ENCODE peak calls at places on chromosomes 3 and 15, in seven cellular contexts. One of them, this sample, is unnamed.
A peak's percentile ranks its signal among the peaks of the same experiment; 100 is the strongest.

GRCh38 chr3:171494457-171495109 is 34.4 kb upstream of the TNIK start:
- DNase-seq in mammary epithelial cell: no peak
- DNase-seq in small intestine: peak; percentile 52
- DNase-seq in upper lobe of right lung: no peak
- DNase-seq in stomach: no peak
- DNase-seq in IMR-90: no peak
- DNase-seq in Peyer's patch: no peak
- DNase-seq in this sample: no peak

GRCh38 chr3:140203510-140203909 is 268.5 kb downstream of the CLSTN2 start:
- DNase-seq in mammary epithelial cell: no peak
- DNase-seq in small intestine: no peak
- DNase-seq in upper lobe of right lung: no peak
- DNase-seq in stomach: no peak
- DNase-seq in IMR-90: no peak
- DNase-seq in Peyer's patch: no peak
- DNase-seq in this sample: no peak

GRCh38 chr3:160812304-160812703 is 56.3 kb downstream of the PPM1L start:
- DNase-seq in mammary epithelial cell: no peak
- DNase-seq in small intestine: no peak
- DNase-seq in upper lobe of right lung: no peak
- DNase-seq in stomach: no peak
- DNase-seq in IMR-90: no peak
- DNase-seq in Peyer's patch: no peak
- DNase-seq in this sample: no peak

GRCh38 chr15:78055923-78056713 is 21.4 kb downstream of the TBC1D2B start:
- DNase-seq in mammary epithelial cell: peak; percentile 30
- DNase-seq in small intestine: peak; percentile 82
- DNase-seq in upper lobe of right lung: no peak
- DNase-seq in stomach: no peak
- DNase-seq in IMR-90: no peak
- DNase-seq in Peyer's patch: peak; percentile 74
- DNase-seq in this sample: no peak

GRCh38 chr15:36479200-36479896 is 100.1 kb upstream of the CDIN1 start:
- DNase-seq in mammary epithelial cell: no peak
- DNase-seq in small intestine: no peak
- DNase-seq in upper lobe of right lung: no peak
- DNase-seq in stomach: no peak
- DNase-seq in IMR-90: peak; percentile 65
- DNase-seq in Peyer's patch: no peak
- DNase-seq in this sample: no peak

GRCh38 chr15:58457466-58457965 is 25.7 kb downstream of the LIPC start:
- DNase-seq in mammary epithelial cell: peak; percentile 94
- DNase-seq in small intestine: no peak
- DNase-seq in upper lobe of right lung: no peak
- DNase-seq in stomach: no peak
- DNase-seq in IMR-90: peak; percentile 97
- DNase-seq in Peyer's patch: no peak
- DNase-seq in this sample: no peak

GRCh38 chr15:39118510-39118909 is 462.4 kb upstream of the THBS1 start:
- DNase-seq in mammary epithelial cell: peak; percentile 85
- DNase-seq in small intestine: no peak
- DNase-seq in upper lobe of right lung: no peak
- DNase-seq in stomach: no peak
- DNase-seq in IMR-90: peak; percentile 80
- DNase-seq in Peyer's patch: no peak
- DNase-seq in this sample: no peak

GRCh38 chr3:43960448-43960840 is 269.7 kb downstream of the ABHD5 start:
- DNase-seq in mammary epithelial cell: no peak
- DNase-seq in small intestine: peak; percentile 30
- DNase-seq in upper lobe of right lung: no peak
- DNase-seq in stomach: no peak
- DNase-seq in IMR-90: no peak
- DNase-seq in Peyer's patch: no peak
- DNase-seq in this sample: no peak

GRCh38 chr15:66763186-66764066 is 61.4 kb downstream of the SMAD6 start:
- DNase-seq in mammary epithelial cell: no peak
- DNase-seq in small intestine: peak; percentile 52
- DNase-seq in upper lobe of right lung: peak; percentile 96
- DNase-seq in stomach: peak; percentile 98
- DNase-seq in IMR-90: no peak
- DNase-seq in Peyer's patch: peak; percentile 80
- DNase-seq in this sample: no peak

GRCh38 chr15:39193611-39194010 is 387.3 kb upstream of the THBS1 start:
- DNase-seq in mammary epithelial cell: no peak
- DNase-seq in small intestine: no peak
- DNase-seq in upper lobe of right lung: no peak
- DNase-seq in stomach: no peak
- DNase-seq in IMR-90: no peak
- DNase-seq in Peyer's patch: no peak
- DNase-seq in this sample: no peak

GRCh38 chr3:113783463-113783862 is 36.6 kb downstream of the ATP6V1A start:
- DNase-seq in mammary epithelial cell: peak; percentile 68
- DNase-seq in small intestine: no peak
- DNase-seq in upper lobe of right lung: no peak
- DNase-seq in stomach: no peak
- DNase-seq in IMR-90: peak; percentile 98
- DNase-seq in Peyer's patch: no peak
- DNase-seq in this sample: no peak

GRCh38 chr15:38888701-38889154 is 324.1 kb upstream of the RASGRP1 start:
- DNase-seq in mammary epithelial cell: no peak
- DNase-seq in small intestine: no peak
- DNase-seq in upper lobe of right lung: no peak
- DNase-seq in stomach: no peak
- DNase-seq in IMR-90: no peak
- DNase-seq in Peyer's patch: no peak
- DNase-seq in this sample: no peak

GRCh38 chr15:39156166-39156565 is 424.7 kb upstream of the THBS1 start:
- DNase-seq in mammary epithelial cell: no peak
- DNase-seq in small intestine: no peak
- DNase-seq in upper lobe of right lung: no peak
- DNase-seq in stomach: no peak
- DNase-seq in IMR-90: no peak
- DNase-seq in Peyer's patch: no peak
- DNase-seq in this sample: no peak

GRCh38 chr3:146967786-146968185 is 362.6 kb upstream of the PLSCR5 start:
- DNase-seq in mammary epithelial cell: no peak
- DNase-seq in small intestine: no peak
- DNase-seq in upper lobe of right lung: no peak
- DNase-seq in stomach: no peak
- DNase-seq in IMR-90: no peak
- DNase-seq in Peyer's patch: no peak
- DNase-seq in this sample: no peak

GRCh38 chr15:63990449-63990848 is 55.8 kb downstream of the DAPK2 start:
- DNase-seq in mammary epithelial cell: no peak
- DNase-seq in small intestine: no peak
- DNase-seq in upper lobe of right lung: no peak
- DNase-seq in stomach: no peak
- DNase-seq in IMR-90: no peak
- DNase-seq in Peyer's patch: no peak
- DNase-seq in this sample: no peak

GRCh38 chr3:2540115-2540514 is 441.4 kb downstream of the CNTN4 start:
- DNase-seq in mammary epithelial cell: no peak
- DNase-seq in small intestine: no peak
- DNase-seq in upper lobe of right lung: no peak
- DNase-seq in stomach: no peak
- DNase-seq in IMR-90: no peak
- DNase-seq in Peyer's patch: no peak
- DNase-seq in this sample: no peak

GRCh38 chr15:64749167-64749566 is 26.2 kb downstream of the RBPMS2 start:
- DNase-seq in mammary epithelial cell: peak; percentile 48
- DNase-seq in small intestine: peak; percentile 25
- DNase-seq in upper lobe of right lung: no peak
- DNase-seq in stomach: no peak
- DNase-seq in IMR-90: peak; percentile 86
- DNase-seq in Peyer's patch: no peak
- DNase-seq in this sample: no peak

GRCh38 chr15:99181544-99181943 is 67.8 kb downstream of the TTC23 start:
- DNase-seq in mammary epithelial cell: no peak
- DNase-seq in small intestine: no peak
- DNase-seq in upper lobe of right lung: no peak
- DNase-seq in stomach: no peak
- DNase-seq in IMR-90: no peak
- DNase-seq in Peyer's patch: no peak
- DNase-seq in this sample: peak; percentile 2

GRCh38 chr15:63877713-63878271 is 44.0 kb upstream of the HERC1 start:
- DNase-seq in mammary epithelial cell: peak; percentile 30
- DNase-seq in small intestine: no peak
- DNase-seq in upper lobe of right lung: no peak
- DNase-seq in stomach: no peak
- DNase-seq in IMR-90: no peak
- DNase-seq in Peyer's patch: no peak
- DNase-seq in this sample: no peak

GRCh38 chr3:181300033-181300432 is 310.5 kb upstream of the DNAJC19 start:
- DNase-seq in mammary epithelial cell: no peak
- DNase-seq in small intestine: no peak
- DNase-seq in upper lobe of right lung: no peak
- DNase-seq in stomach: no peak
- DNase-seq in IMR-90: no peak
- DNase-seq in Peyer's patch: no peak
- DNase-seq in this sample: no peak

GRCh38 chr3:195893121-195893449 is 15.3 kb downstream of the TNK2 start:
- DNase-seq in mammary epithelial cell: no peak
- DNase-seq in small intestine: no peak
- DNase-seq in upper lobe of right lung: no peak
- DNase-seq in stomach: no peak
- DNase-seq in IMR-90: no peak
- DNase-seq in Peyer's patch: no peak
- DNase-seq in this sample: no peak
- H3K4me1 ChIP-seq in mammary epithelial cell: peaks cover 48% of the 10 kb centered on the region
- H3K4me1 ChIP-seq in small intestine: no peaks in the 10 kb centered on the region
- H3K4me1 ChIP-seq in upper lobe of right lung: peaks cover 49% of the 10 kb centered on the region
- H3K4me1 ChIP-seq in stomach: peaks cover 81% of the 10 kb centered on the region
- H3K4me1 ChIP-seq in IMR-90: peaks cover 30% of the 10 kb centered on the region
- H3K4me1 ChIP-seq in Peyer's patch: peaks cover 47% of the 10 kb centered on the region
- H3K4me1 ChIP-seq in this sample: peaks cover 12% of the 10 kb centered on the region

DNA sequence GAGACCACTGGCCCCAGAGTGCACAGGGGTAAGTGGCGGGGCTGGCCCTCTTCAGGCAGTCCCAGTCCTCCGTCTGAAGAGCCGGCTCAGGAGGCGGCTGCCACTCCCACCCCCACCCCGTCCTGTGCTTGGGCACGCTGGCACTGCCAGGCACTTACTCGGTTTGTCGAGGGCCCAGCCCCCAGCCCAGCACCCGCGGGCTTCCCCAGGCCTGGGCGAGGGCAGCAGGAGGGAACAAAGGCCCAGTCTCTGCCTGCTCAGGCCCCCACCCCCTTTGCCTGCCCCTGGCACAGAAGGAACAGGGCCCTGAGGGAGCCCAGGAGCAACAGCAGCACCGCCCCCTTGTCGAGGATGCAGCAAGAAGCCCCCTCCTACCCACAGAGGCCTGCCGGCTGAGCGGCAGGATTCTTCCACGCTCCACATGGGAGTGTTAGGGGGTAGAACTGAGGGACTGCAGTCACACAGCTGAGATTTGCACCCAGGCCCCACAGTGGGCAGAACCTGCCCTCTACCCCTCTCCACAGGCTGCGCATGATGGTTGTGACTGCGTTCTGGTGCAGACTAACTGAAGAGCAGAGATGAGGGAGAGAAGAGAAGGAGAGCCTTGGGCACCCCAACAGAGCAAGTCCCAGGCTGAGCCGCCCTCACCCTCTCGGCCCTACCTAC is 8.9 kb downstream of the DUSP7 start:
- DNase-seq in mammary epithelial cell: peak; percentile 91
- DNase-seq in small intestine: no peak
- DNase-seq in upper lobe of right lung: peak; percentile 78
- DNase-seq in stomach: peak; percentile 80
- DNase-seq in IMR-90: no peak
- DNase-seq in Peyer's patch: no peak
- DNase-seq in this sample: no peak
- H3K4me1 ChIP-seq in mammary epithelial cell: peaks cover 71% of the 10 kb centered on the region
- H3K4me1 ChIP-seq in small intestine: no peaks in the 10 kb centered on the region
- H3K4me1 ChIP-seq in upper lobe of right lung: peaks cover 60% of the 10 kb centered on the region
- H3K4me1 ChIP-seq in stomach: peaks cover 65% of the 10 kb centered on the region
- H3K4me1 ChIP-seq in IMR-90: peaks cover 41% of the 10 kb centered on the region
- H3K4me1 ChIP-seq in Peyer's patch: peaks cover 15% of the 10 kb centered on the region
- H3K4me1 ChIP-seq in this sample: no peaks in the 10 kb centered on the region

GRCh38 chr3:99805160-99805559 is 12.5 kb upstream of the CMSS1 start:
- DNase-seq in mammary epithelial cell: no peak
- DNase-seq in small intestine: no peak
- DNase-seq in upper lobe of right lung: no peak
- DNase-seq in stomach: no peak
- DNase-seq in IMR-90: no peak
- DNase-seq in Peyer's patch: no peak
- DNase-seq in this sample: no peak

GRCh38 chr3:99810403-99810802 is 7.3 kb upstream of the CMSS1 start:
- DNase-seq in mammary epithelial cell: no peak
- DNase-seq in small intestine: no peak
- DNase-seq in upper lobe of right lung: no peak
- DNase-seq in stomach: no peak
- DNase-seq in IMR-90: no peak
- DNase-seq in Peyer's patch: no peak
- DNase-seq in this sample: no peak

GRCh38 chr3:99808163-99808794 is 9.4 kb upstream of the CMSS1 start:
- DNase-seq in mammary epithelial cell: peak; percentile 59
- DNase-seq in small intestine: peak; percentile 55
- DNase-seq in upper lobe of right lung: no peak
- DNase-seq in stomach: peak; percentile 56
- DNase-seq in IMR-90: peak; percentile 84
- DNase-seq in Peyer's patch: no peak
- DNase-seq in this sample: peak; percentile 54

GRCh38 chr3:99809565-99809964 is 8.1 kb upstream of the CMSS1 start:
- DNase-seq in mammary epithelial cell: no peak
- DNase-seq in small intestine: no peak
- DNase-seq in upper lobe of right lung: no peak
- DNase-seq in stomach: no peak
- DNase-seq in IMR-90: no peak
- DNase-seq in Peyer's patch: no peak
- DNase-seq in this sample: no peak
- H3K4me1 ChIP-seq in mammary epithelial cell: no peaks in the 10 kb centered on the region
- H3K4me1 ChIP-seq in small intestine: no peaks in the 10 kb centered on the region
- H3K4me1 ChIP-seq in upper lobe of right lung: no peaks in the 10 kb centered on the region
- H3K4me1 ChIP-seq in stomach: no peaks in the 10 kb centered on the region
- H3K4me1 ChIP-seq in IMR-90: no peaks in the 10 kb centered on the region
- H3K4me1 ChIP-seq in Peyer's patch: no peaks in the 10 kb centered on the region
- H3K4me1 ChIP-seq in this sample: no peaks in the 10 kb centered on the region

GRCh38 chr15:69415381-69415780 is 1.2 kb downstream of the KIF23 start:
- DNase-seq in mammary epithelial cell: no peak
- DNase-seq in small intestine: no peak
- DNase-seq in upper lobe of right lung: no peak
- DNase-seq in stomach: no peak
- DNase-seq in IMR-90: peak; percentile 33
- DNase-seq in Peyer's patch: no peak
- DNase-seq in this sample: no peak

GRCh38 chr15:69412701-69413100 is 1.4 kb upstream of the KIF23 start:
- DNase-seq in mammary epithelial cell: no peak
- DNase-seq in small intestine: no peak
- DNase-seq in upper lobe of right lung: no peak
- DNase-seq in stomach: no peak
- DNase-seq in IMR-90: no peak
- DNase-seq in Peyer's patch: no peak
- DNase-seq in this sample: no peak

GRCh38 chr15:69412274-69412673 is 1.9 kb upstream of the KIF23 start:
- DNase-seq in mammary epithelial cell: no peak
- DNase-seq in small intestine: no peak
- DNase-seq in upper lobe of right lung: no peak
- DNase-seq in stomach: no peak
- DNase-seq in IMR-90: no peak
- DNase-seq in Peyer's patch: no peak
- DNase-seq in this sample: no peak

GRCh38 chr15:69413822-69414701 is at the start of gene KIF23:
- DNase-seq in mammary epithelial cell: peak; percentile 96
- DNase-seq in small intestine: peak; percentile 95
- DNase-seq in upper lobe of right lung: peak; percentile 95
- DNase-seq in stomach: peak; percentile 91
- DNase-seq in IMR-90: peak; percentile 94
- DNase-seq in Peyer's patch: peak; percentile 95
- DNase-seq in this sample: peak; percentile 82

GRCh38 chr15:69414702-69415161 is 583 bp downstream of the KIF23 start:
- DNase-seq in mammary epithelial cell: peak; percentile 84
- DNase-seq in small intestine: peak; percentile 15
- DNase-seq in upper lobe of right lung: no peak
- DNase-seq in stomach: no peak
- DNase-seq in IMR-90: peak; percentile 89
- DNase-seq in Peyer's patch: no peak
- DNase-seq in this sample: no peak
- H3K4me1 ChIP-seq in mammary epithelial cell: peaks cover 24% of the 10 kb centered on the region
- H3K4me1 ChIP-seq in small intestine: no peaks in the 10 kb centered on the region
- H3K4me1 ChIP-seq in upper lobe of right lung: no peaks in the 10 kb centered on the region
- H3K4me1 ChIP-seq in stomach: peaks cover 20% of the 10 kb centered on the region
- H3K4me1 ChIP-seq in IMR-90: peaks cover 20% of the 10 kb centered on the region
- H3K4me1 ChIP-seq in Peyer's patch: no peaks in the 10 kb centered on the region
- H3K4me1 ChIP-seq in this sample: no peaks in the 10 kb centered on the region

This sample was measured in iPS DF 6.9.